ENCODE peak calls at places on chromosome X, in five cellular contexts. P is A549; Y is IMR-90; V is AG08395; E is stimulated activated CD4-positive, alpha-beta T cell treated with anti-CD3 and anti-CD28 coated beads, Interleukin-1b, Interleukin-23, amount 100 ng/mL, for 24 hours. U is an unnamed sample.

GRCh38 chrX:106897259-106897658 is 5.9 kb downstream of the RIPPLY1 start:
- DNase-seq in V (peak), P (peak), E (no peak), Y (peak), U (no peak)

GRCh38 chrX:74119016-74119910 is 184.7 kb upstream of the ZCCHC13 start:
- DNase-seq in Y (peak), P (peak), V (peak), E (no peak), U (no peak)

GRCh38 chrX:154002215-154002719 is 17.4 kb downstream of the IRAK1 start:
- DNase-seq in V (peak), P (peak), E (no peak), Y (peak), U (no peak)

GRCh38 chrX:118459494-118459893 is 36.1 kb upstream of the DOCK11 start:
- DNase-seq in P (peak), V (peak), Y (peak), E (no peak), U (no peak)

GRCh38 chrX:14673764-14674163 is 144.4 kb downstream of the GLRA2 start:
- DNase-seq in Y (peak), V (peak), E (no peak), P (peak), U (no peak)

GRCh38 chrX:9682456-9682855 is 83.2 kb downstream of the GPR143 start:
- DNase-seq in E (no peak), P (no peak), V (no peak), Y (peak), U (no peak)

GRCh38 chrX:78747471-78747870 is at the start of gene LPAR4:
- DNase-seq in E (no peak), Y (no peak), P (no peak), V (peak), U (no peak)

GRCh38 chrX:39445336-39445735 is 644.1 kb downstream of the MID1IP1 start:
- DNase-seq in E (peak), P (peak), V (no peak), Y (no peak), U (no peak)

GRCh38 chrX:40244980-40245379 is 147.2 kb upstream of the BCOR start:
- DNase-seq in P (no peak), E (no peak), V (no peak), Y (peak), U (no peak)

GRCh38 chrX:39211501-39211900 is 410.2 kb downstream of the MID1IP1 start:
- DNase-seq in Y (no peak), V (no peak), E (no peak), P (no peak), U (no peak)

GRCh38 chrX:135740683-135741149 is 27.3 kb downstream of the CT45A3 start:
- DNase-seq in E (peak), V (no peak), Y (no peak), P (peak), U (peak)

GRCh38 chrX:115632455-115632854 is 71.5 kb downstream of the PLS3 start:
- DNase-seq in Y (peak), P (no peak), V (peak), E (no peak), U (no peak)

GRCh38 chrX:19758536-19758935 is 128.9 kb downstream of the SH3KBP1 start:
- DNase-seq in V (no peak), Y (no peak), P (no peak), E (no peak), U (no peak)

GRCh38 chrX:124338733-124339514 is 6.5 kb downstream of the TEX13D start:
- DNase-seq in E (no peak), P (no peak), Y (no peak), V (no peak), U (no peak)

GRCh38 chrX:23792861-23793553 is 10.0 kb downstream of the SAT1 start:
- DNase-seq in P (no peak), E (no peak), V (no peak), Y (no peak), U (no peak)

GRCh38 chrX:151954730-151955129 is 19.7 kb downstream of the GABRE start:
- DNase-seq in V (no peak), E (no peak), Y (no peak), P (no peak), U (no peak)

GRCh38 chrX:136880003-136880451 is 498 bp downstream of the RBMX start:
- DNase-seq in E (no peak), V (peak), P (peak), Y (no peak), U (no peak)

GRCh38 chrX:72255445-72255844 is 16.6 kb upstream of the ERCC6L start:
- DNase-seq in E (no peak), Y (no peak), V (no peak), P (no peak), U (no peak)

GRCh38 chrX:69424161-69424560 is 80.0 kb upstream of the NALF2 start:
- DNase-seq in P (peak), V (no peak), Y (peak), E (no peak), U (no peak)

GRCh38 chrX:68431836-68432235 is 1.5 kb downstream of the OPHN1 start:
- DNase-seq in E (no peak), V (no peak), P (no peak), Y (peak), U (no peak)

GRCh38 chrX:136608295-136608933 is 39.5 kb upstream of the CD40LG start:
- DNase-seq in V (no peak), Y (no peak), E (no peak), P (peak), U (no peak)

GRCh38 chrX:120251471-120252011 is 929 bp downstream of the ZBTB33 start:
- DNase-seq in P (peak), E (no peak), Y (peak), V (peak), U (no peak)

U was measured in GM18507.